ENCODE peak calls at places on chromosome 15, in eight cellular contexts. Q, G, T, O, Y, H, D and S are unnamed samples.

GRCh38 chr15:49826640-49827281 is 205.9 kb downstream of the DTWD1 start:
- DNase-seq in Q (no peak), G (no peak), T (no peak), O (no peak), Y (no peak), H (no peak), D (no peak), S (no peak)

GRCh38 chr15:73981761-73982222 is 10.3 kb downstream of the STOML1 start:
- DNase-seq in Q (no peak), G (no peak), T (no peak), O (no peak), Y (no peak), H (no peak), D (no peak), S (no peak)

GRCh38 chr15:101121511-101122090 is 130.2 kb downstream of the CHSY1 start:
- DNase-seq in Q (peak; percentile 79), G (peak; percentile 61), T (peak; percentile 81), O (peak; percentile 29), Y (peak; percentile 30), H (no peak), D (no peak), S (peak; percentile 47)

GRCh38 chr15:99090938-99091337 is 13.9 kb upstream of the SYNM start:
- DNase-seq in Q (no peak), G (no peak), T (no peak), O (no peak), Y (no peak), H (no peak), D (no peak), S (no peak)

GRCh38 chr15:79431636-79432344 is at the start of gene MINAR1:
- DNase-seq in Q (no peak), G (peak; percentile 65), T (peak; percentile 61), O (no peak), Y (no peak), H (no peak), D (peak; percentile 42), S (no peak)

GRCh38 chr15:94478763-94479162 is 247.4 kb downstream of the MCTP2 start:
- DNase-seq in Q (no peak), G (no peak), T (no peak), O (no peak), Y (no peak), H (no peak), D (no peak), S (no peak)

GRCh38 chr15:91252322-91252721 is 152.3 kb downstream of the SV2B start:
- DNase-seq in Q (no peak), G (no peak), T (no peak), O (no peak), Y (no peak), H (no peak), D (no peak), S (no peak)

GRCh38 chr15:89802231-89802928 is 12.3 kb downstream of the ANPEP start:
- DNase-seq in Q (no peak), G (no peak), T (no peak), O (no peak), Y (no peak), H (no peak), D (no peak), S (peak; percentile 40)

GRCh38 chr15:65115542-65115941 is 542 bp upstream of the UBAP1L start:
- DNase-seq in Q (no peak), G (no peak), T (no peak), O (no peak), Y (no peak), H (no peak), D (no peak), S (no peak)

GRCh38 chr15:75227663-75228280 is 26.1 kb downstream of the C15orf39 start:
- DNase-seq in Q (no peak), G (no peak), T (no peak), O (no peak), Y (no peak), H (no peak), D (no peak), S (no peak)

GRCh38 chr15:62697636-62698035 is 344.9 kb upstream of the TPM1 start:
- DNase-seq in Q (no peak), G (no peak), T (no peak), O (no peak), Y (no peak), H (no peak), D (no peak), S (no peak)

GRCh38 chr15:81006124-81006523 is 5.4 kb downstream of the TLNRD1 start:
- DNase-seq in Q (no peak), G (no peak), T (no peak), O (no peak), Y (no peak), H (no peak), D (no peak), S (no peak)